ENCODE peak calls at places on chromosomes 3 and 15, in seven cellular contexts. U is ACHN; T is BE2C; X is stimulated activated CD8-positive, alpha-beta memory T cell treated with anti-CD3 and anti-CD28 coated beads, Interleukin-7, amount 100 ng/mL, for 4 hours; I is cardiac septum; S is NCI-H774; N is AG04449. V is an unnamed sample.
A peak's percentile ranks its signal among the peaks of the same experiment; 100 is the strongest.

GRCh38 chr15:89429023-89429422 is 67.4 kb downstream of the RHCG start:
- DNase-seq in U (no peak), T (peak; percentile 64), X (no peak), I (no peak), S (no peak), N (no peak), V (peak; percentile 18)

GRCh38 chr3:157542711-157543485 is 39.7 kb upstream of the VEPH1 start:
- DNase-seq in U (peak; percentile 44), T (peak; percentile 47), X (no peak), I (no peak), S (no peak), N (no peak), V (peak; percentile 49)

GRCh38 chr3:159126261-159127020 is 324.6 kb downstream of the MFSD1 start:
- DNase-seq in U (no peak), T (no peak), X (no peak), I (no peak), S (no peak), N (no peak), V (peak; percentile 22)

GRCh38 chr3:71724584-71725278 is 471 bp downstream of the EIF4E3 start:
- DNase-seq in U (no peak), T (peak; percentile 53), X (no peak), I (no peak), S (no peak), N (no peak), V (no peak)

GRCh38 chr3:101379695-101380376 is 59.5 kb upstream of the IMPG2 start:
- DNase-seq in U (no peak), T (no peak), X (no peak), I (no peak), S (no peak), N (no peak), V (no peak)

GRCh38 chr3:65597225-65597951 is 441.3 kb downstream of the MAGI1 start:
- DNase-seq in U (no peak), T (peak; percentile 85), X (no peak), I (no peak), S (no peak), N (no peak), V (peak; percentile 13)

GRCh38 chr3:149489060-149489690 is 14.7 kb downstream of the TM4SF4 start:
- DNase-seq in U (no peak), T (peak; percentile 40), X (no peak), I (no peak), S (no peak), N (no peak), V (no peak)

GRCh38 chr3:127431066-127431465 is 143.2 kb upstream of the PRR20G start:
- DNase-seq in U (no peak), T (peak; percentile 79), X (no peak), I (no peak), S (no peak), N (no peak), V (no peak)

GRCh38 chr15:56837281-56837680 is 81.2 kb upstream of the TCF12 start:
- DNase-seq in U (no peak), T (no peak), X (no peak), I (no peak), S (no peak), N (peak; percentile 19), V (no peak)

V was measured in A172.